ENCODE peak calls at places on chromosomes 13 and 19, in eight cellular contexts. H, O, N, Z, M, C, G and X are unnamed samples.

GRCh38 chr19:17673937-17674799 is 14.0 kb downstream of the UNC13A start:
- DNase-seq in H (no peak), Z (no peak), C (no peak), G (no peak), M (no peak), N (no peak), O (no peak), X (no peak)

GRCh38 chr19:42370667-42371066 is 19.4 kb downstream of the CNFN start:
- DNase-seq in N (no peak), M (no peak), G (peak; percentile 45), C (no peak), H (no peak), O (no peak), Z (no peak), X (peak; percentile 82)

GRCh38 chr19:3073931-3074595 is 11.8 kb upstream of the TLE5 start:
- DNase-seq in Z (no peak), G (peak; percentile 46), H (no peak), C (peak; percentile 28), N (no peak), M (no peak), O (no peak), X (no peak)

GRCh38 chr13:46753137-46753536 is 43.8 kb downstream of the ESD start:
- DNase-seq in G (no peak), M (no peak), H (no peak), Z (no peak), C (no peak), O (no peak), N (no peak), X (no peak)

GRCh38 chr19:45130888-45131615 is 29.7 kb downstream of the NKPD1 start:
- DNase-seq in O (no peak), N (peak; percentile 16), C (no peak), M (no peak), G (no peak), H (no peak), Z (no peak), X (peak; percentile 72)

GRCh38 chr13:110303644-110304043 is 3.3 kb downstream of the COL4A1 start:
- DNase-seq in H (no peak), O (peak; percentile 53), N (no peak), G (no peak), C (no peak), M (no peak), Z (no peak), X (no peak)

GRCh38 chr13:97259787-97260641 is 37.9 kb downstream of the MBNL2 start:
- DNase-seq in O (no peak), N (peak; percentile 84), M (no peak), Z (no peak), H (no peak), C (no peak), G (no peak), X (no peak)

GRCh38 chr13:44051405-44051804 is 171.7 kb downstream of the LACC1 start:
- DNase-seq in O (no peak), C (no peak), N (no peak), G (no peak), H (no peak), Z (no peak), M (no peak), X (no peak)

GRCh38 chr13:44293908-44294735 is 79.5 kb upstream of the SERP2 start:
- DNase-seq in N (peak; percentile 72), H (no peak), Z (no peak), C (no peak), O (no peak), G (no peak), M (no peak), X (no peak)

GRCh38 chr19:51354742-51355148 is 11.4 kb downstream of the ETFB start:
- DNase-seq in G (peak; percentile 81), C (no peak), H (no peak), N (peak; percentile 19), O (no peak), Z (no peak), M (no peak), X (peak; percentile 88)

GRCh38 chr13:33865945-33866344 is 48.0 kb downstream of the RFC3 start:
- DNase-seq in H (peak; percentile 18), G (no peak), C (no peak), N (no peak), Z (no peak), O (no peak), M (no peak), X (no peak)

GRCh38 chr19:752652-753517 is 2.0 kb downstream of the MISP start:
- DNase-seq in Z (peak; percentile 93), O (peak; percentile 62), M (no peak), G (no peak), N (peak; percentile 90), C (peak; percentile 95), H (no peak), X (peak; percentile 66)

GRCh38 chr13:104015646-104016396 is 949.6 kb upstream of the SLC10A2 start:
- DNase-seq in O (no peak), C (no peak), N (peak; percentile 83), G (no peak), H (no peak), Z (no peak), M (no peak), X (no peak)

GRCh38 chr13:99736541-99736940 is 235.0 kb downstream of the ZIC5 start:
- DNase-seq in C (no peak), Z (no peak), G (no peak), H (no peak), N (no peak), M (no peak), O (no peak), X (no peak)

GRCh38 chr19:51094696-51095279 is 12.1 kb upstream of the KLK14 start:
- DNase-seq in H (no peak), G (peak; percentile 77), M (no peak), C (no peak), O (no peak), Z (no peak), N (no peak), X (peak; percentile 95)

GRCh38 chr19:17605761-17606745 is 50.6 kb downstream of the COLGALT1 start:
- DNase-seq in O (peak; percentile 66), M (peak; percentile 23), G (peak; percentile 97), H (peak; percentile 76), N (peak; percentile 56), C (peak; percentile 72), Z (peak; percentile 75), X (peak; percentile 97)

GRCh38 chr19:34500656-34501120 is 19.1 kb downstream of the WTIP start:
- DNase-seq in H (no peak), N (no peak), G (peak; percentile 24), Z (no peak), C (no peak), M (no peak), O (no peak), X (peak; percentile 82)

GRCh38 chr13:28819046-28819747 is 942 bp upstream of the MTUS2 start:
- DNase-seq in G (peak; percentile 73), C (no peak), Z (no peak), H (no peak), O (no peak), N (peak; percentile 12), M (no peak), X (peak; percentile 19)

GRCh38 chr19:10960314-10961072 is at the start of gene SMARCA4:
- DNase-seq in Z (peak; percentile 98), N (peak; percentile 96), O (peak; percentile 95), M (peak; percentile 75), C (peak; percentile 99), H (peak; percentile 86), G (peak; percentile 96), X (peak; percentile 100)

GRCh38 chr13:113558461-113558860 is 26.1 kb upstream of the TFDP1 start:
- DNase-seq in O (peak; percentile 42), H (no peak), N (no peak), M (no peak), C (no peak), G (no peak), Z (no peak), X (no peak)

GRCh38 chr13:26458196-26458734 is 99.2 kb upstream of the WASF3 start:
- DNase-seq in N (no peak), Z (no peak), H (no peak), G (no peak), M (no peak), O (no peak), C (no peak), X (no peak)
- H3K4me3 ChIP-seq in N (no peak overlapping the region), Z (no peak overlapping the region), H (no peak overlapping the region), G (no peak overlapping the region), M (no peak overlapping the region), O (no peak overlapping the region), C (no peak overlapping the region), X (no peak overlapping the region)

DNA sequence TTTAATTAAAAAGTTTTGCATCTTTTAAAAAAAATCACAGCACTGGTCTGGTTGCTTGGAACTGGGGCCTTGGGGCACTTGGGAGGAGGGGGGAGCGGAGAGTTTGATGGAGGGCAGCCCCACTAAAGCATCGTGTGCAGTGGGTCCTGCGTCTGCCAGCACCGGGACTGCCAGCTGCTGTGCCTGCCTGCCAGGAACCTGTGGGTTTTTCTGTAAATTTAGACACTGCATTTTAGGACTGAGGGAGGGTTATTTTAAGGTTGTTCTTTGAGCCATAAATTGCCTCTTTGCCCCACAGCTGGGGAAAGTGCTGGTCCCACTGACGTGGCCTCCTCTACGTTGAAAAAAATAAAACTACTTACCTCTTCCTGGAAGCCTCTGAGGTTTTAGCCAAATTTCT is 2.9 kb downstream of the KLF2 start:
- DNase-seq in O (no peak), M (no peak), Z (no peak), C (peak; percentile 39), G (no peak), N (no peak), H (no peak), X (no peak)
- H3K4me3 ChIP-seq in O (peak overlapping the region; percentile 89), M (peak overlapping the region; percentile 98), Z (peak overlapping the region; percentile 68), C (peak overlapping the region; percentile 77), G (peak overlapping the region; percentile 78), N (no peak overlapping the region), H (peak overlapping the region; percentile 36), X (no peak overlapping the region)

DNA sequence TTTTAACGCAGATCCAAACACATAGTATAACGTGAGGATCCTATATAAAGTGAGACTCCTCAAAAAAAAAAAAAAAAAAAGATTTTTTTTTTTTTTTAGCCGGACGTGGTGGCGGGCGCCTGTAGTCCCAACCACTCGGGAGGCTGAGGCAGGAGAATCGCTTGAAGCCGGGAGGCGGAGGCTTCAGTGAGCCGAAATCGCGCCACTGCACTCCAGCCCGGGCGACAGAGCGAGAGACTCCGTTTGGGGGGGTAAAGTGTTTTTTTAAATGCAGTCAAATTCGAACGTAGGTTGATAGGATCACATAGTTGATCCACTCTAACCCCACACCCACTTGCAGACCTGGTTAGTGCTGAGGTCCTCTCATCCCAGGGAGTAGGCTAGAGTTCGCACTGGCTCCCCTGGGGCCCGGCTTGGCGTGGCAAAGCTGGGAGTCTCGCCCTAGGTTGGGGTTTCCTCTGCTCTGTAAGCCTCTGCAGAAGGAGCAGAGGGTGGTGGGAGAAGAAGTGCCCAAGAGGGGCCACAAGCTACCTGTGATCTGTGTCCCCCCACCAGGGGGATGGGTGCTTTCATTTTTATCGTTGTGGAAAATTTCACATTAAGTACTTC is 6.5 kb downstream of the RNF225 start:
- DNase-seq in G (no peak), Z (peak; percentile 50), H (no peak), O (no peak), N (no peak), M (no peak), C (no peak), X (no peak)
- H3K4me3 ChIP-seq in G (peak overlapping the region; percentile 83), Z (peak overlapping the region; percentile 80), H (peak overlapping the region; percentile 82), O (peak overlapping the region; percentile 65), N (peak overlapping the region; percentile 66), M (peak overlapping the region; percentile 76), C (peak overlapping the region; percentile 67), X (peak overlapping the region; percentile 80)

DNA sequence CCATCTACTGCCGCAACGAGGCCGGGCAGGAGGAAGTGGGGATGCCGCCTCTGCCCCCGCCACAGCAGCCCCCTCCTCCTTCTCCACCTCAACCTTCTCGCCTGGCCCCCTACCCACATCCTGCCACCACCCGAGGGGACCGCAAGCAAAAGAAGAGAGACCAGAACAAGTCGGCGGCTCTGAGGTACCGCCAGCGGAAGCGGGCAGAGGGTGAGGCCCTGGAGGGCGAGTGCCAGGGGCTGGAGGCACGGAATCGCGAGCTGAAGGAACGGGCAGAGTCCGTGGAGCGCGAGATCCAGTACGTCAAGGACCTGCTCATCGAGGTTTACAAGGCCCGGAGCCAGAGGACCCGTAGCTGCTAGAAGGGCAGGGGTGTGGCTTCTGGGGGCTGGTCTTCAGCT is 3.4 kb upstream of the NUP62 start:
- DNase-seq in G (no peak), Z (no peak), O (no peak), N (no peak), M (no peak), C (no peak), H (no peak), X (no peak)
- H3K4me3 ChIP-seq in G (no peak overlapping the region), Z (no peak overlapping the region), O (no peak overlapping the region), N (no peak overlapping the region), M (no peak overlapping the region), C (no peak overlapping the region), H (no peak overlapping the region), X (no peak overlapping the region)